ENCODE peak calls at places on chromosome 14, in seven cellular contexts. A is stomach, J is breast epithelium, T is sigmoid colon, S is endothelial cell of umbilical vein, G is thyroid gland, I is heart left ventricle. Q is an unnamed sample.

GRCh38 chr14:103194256-103195045 is 71.2 kb downstream of the TNFAIP2 start:
- DNase-seq in S (no peak), G (peak; percentile 48), J (no peak), I (no peak), A (no peak), T (peak; percentile 73), Q (no peak)

GRCh38 chr14:36426836-36427235 is 93.2 kb downstream of the NKX2-1 start:
- DNase-seq in S (no peak), J (no peak), I (no peak), T (no peak), A (no peak), G (peak; percentile 49), Q (no peak)

GRCh38 chr14:22002860-22003284 is 329.3 kb upstream of the OR4E1 start:
- DNase-seq in A (no peak), S (no peak), G (peak; percentile 18), J (no peak), I (no peak), T (no peak), Q (no peak)

GRCh38 chr14:20684662-20685456 is 499 bp downstream of the RNASE4 start:
- DNase-seq in G (peak; percentile 13), I (no peak), A (peak; percentile 46), T (peak; percentile 88), S (no peak), J (peak; percentile 45), Q (peak; percentile 62)

GRCh38 chr14:31950760-31951637 is 126.1 kb upstream of the ARHGAP5 start:
- DNase-seq in I (peak; percentile 66), A (peak; percentile 64), T (no peak), J (no peak), G (peak; percentile 14), S (no peak), Q (peak; percentile 62)

GRCh38 chr14:42884100-42884499 is 1277.4 kb downstream of the LRFN5 start:
- DNase-seq in G (no peak), S (no peak), T (no peak), I (no peak), J (no peak), A (no peak), Q (no peak)

GRCh38 chr14:80504781-80505180 is 293.5 kb upstream of the DIO2 start:
- DNase-seq in A (no peak), S (no peak), I (no peak), T (no peak), G (no peak), J (no peak), Q (no peak)

GRCh38 chr14:72741836-72742681 is 151.8 kb downstream of the DPF3 start:
- DNase-seq in I (peak; percentile 8), G (no peak), T (no peak), J (no peak), A (peak; percentile 13), S (peak; percentile 46), Q (no peak)

GRCh38 chr14:100438271-100438670 is 115.1 kb downstream of the SLC25A47 start:
- DNase-seq in S (no peak), A (no peak), I (no peak), J (no peak), T (no peak), G (no peak), Q (no peak)

DNA sequence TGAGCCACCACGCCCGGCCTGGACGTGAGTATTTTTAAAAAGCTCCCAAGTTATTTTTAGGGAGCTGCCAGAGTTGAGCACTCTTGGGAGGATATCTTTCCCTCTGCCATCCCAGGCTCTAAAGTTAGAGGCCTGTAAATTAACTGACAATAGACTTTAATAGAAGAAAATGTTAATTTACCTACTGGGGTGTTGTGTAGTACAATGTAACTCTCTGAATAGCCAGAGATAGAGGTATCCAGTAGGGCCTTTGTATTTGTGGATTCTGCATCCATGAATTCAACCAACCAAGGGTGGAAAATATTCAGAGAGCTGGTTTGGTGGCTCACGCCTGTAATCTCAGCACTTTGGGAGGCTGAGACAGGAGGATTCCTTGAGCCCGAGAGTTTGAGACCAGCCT is 7.6 kb upstream of the PIGH start:
- DNase-seq in I (no peak), T (no peak), G (no peak), A (no peak), J (no peak), S (no peak), Q (no peak)
- H3K4me1 ChIP-seq in I (no peaks in the 10 kb centered on the region), T (no peaks in the 10 kb centered on the region), G (no peaks in the 10 kb centered on the region), A (no peaks in the 10 kb centered on the region), J (no peaks in the 10 kb centered on the region), S (no peaks in the 10 kb centered on the region), Q (no peaks in the 10 kb centered on the region)

DNA sequence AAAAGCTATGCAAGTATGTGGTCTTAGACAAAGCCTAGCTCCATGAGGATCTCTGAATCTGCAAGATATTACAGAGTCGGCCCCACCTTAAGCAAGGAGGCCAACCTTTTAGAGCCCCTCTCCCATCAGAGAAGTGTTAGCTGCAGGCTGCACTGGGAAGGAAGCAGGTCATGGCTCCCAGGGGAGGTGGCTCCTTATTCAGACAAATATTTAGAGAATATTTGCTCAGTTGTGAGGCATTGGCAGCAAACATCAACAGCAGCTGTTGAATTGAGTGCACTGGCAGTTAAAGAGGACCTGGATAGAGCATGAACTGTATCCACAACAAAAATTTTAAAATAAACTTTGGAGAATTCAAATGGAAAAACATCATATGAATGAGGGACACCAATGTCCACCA is 44.7 kb downstream of the FSCB start:
- DNase-seq in G (no peak), S (no peak), I (no peak), T (no peak), J (no peak), A (no peak), Q (no peak)
- TF ChIP-seq POLR2A in G (no peak), S (no peak), I (no peak), T (no peak), J (no peak), A (no peak), Q (no peak)

DNA sequence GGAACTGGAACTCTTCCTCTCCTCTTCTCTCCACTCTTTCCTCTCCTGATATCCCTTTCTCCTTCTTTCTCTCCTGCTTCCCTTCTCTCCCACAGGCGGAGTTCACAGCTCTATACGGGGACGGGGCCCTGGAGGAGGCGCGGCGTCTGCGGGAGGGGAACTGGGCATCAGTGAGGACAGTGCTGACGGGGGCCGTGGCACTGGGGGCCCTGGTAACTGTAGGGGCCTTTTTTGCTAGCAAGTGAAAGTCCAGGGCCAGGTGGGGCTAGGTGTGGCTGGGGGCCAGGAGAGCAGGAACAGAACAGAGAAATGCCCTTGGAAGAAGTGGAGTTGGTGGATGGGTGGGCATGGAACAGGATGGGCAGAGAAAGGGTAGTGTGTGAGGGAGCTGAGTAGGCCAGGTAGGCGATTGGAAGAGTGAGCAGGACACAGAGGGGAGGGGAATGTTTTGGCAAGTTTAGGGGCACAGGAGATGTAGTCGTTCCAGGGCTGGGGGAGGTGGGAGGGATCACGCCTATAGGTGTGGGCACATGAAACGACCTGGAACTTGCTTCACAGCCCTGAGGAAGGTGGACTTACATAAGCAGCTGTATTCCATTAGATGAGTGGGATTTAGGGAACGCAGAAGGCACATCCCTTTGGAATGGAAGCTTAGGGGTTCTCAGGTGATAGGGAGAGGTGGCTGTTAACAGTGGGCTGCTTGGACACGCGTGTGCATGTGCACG is 2.2 kb downstream of the BCL2L2 start:
- DNase-seq in J (peak; percentile 10), S (no peak), I (no peak), T (no peak), G (no peak), A (no peak), Q (no peak)
- H3K4me1 ChIP-seq in J (peaks cover 38% of the 10 kb centered on the region), S (peaks cover 25% of the 10 kb centered on the region), I (peaks cover 20% of the 10 kb centered on the region), T (peaks cover 46% of the 10 kb centered on the region), G (peaks cover 25% of the 10 kb centered on the region), A (peaks cover 53% of the 10 kb centered on the region), Q (no peaks in the 10 kb centered on the region)

GRCh38 chr14:61280526-61281185 is 482 bp downstream of the TMEM30B start:
- DNase-seq in S (peak; percentile 86), T (no peak), J (peak; percentile 37), A (peak; percentile 74), I (peak; percentile 56), G (peak; percentile 73), Q (peak; percentile 22)
- TF ChIP-seq POLR2A in S (peak; percentile 33), T (no peak), J (no peak), A (no peak), I (no peak), G (peak; percentile 65), Q (no peak)

GRCh38 chr14:61213116-61213720 is 67.9 kb downstream of the TMEM30B start:
- DNase-seq in J (no peak), A (no peak), I (no peak), T (no peak), G (no peak), S (no peak), Q (no peak)

GRCh38 chr14:61211476-61212262 is 69.5 kb downstream of the TMEM30B start:
- DNase-seq in G (no peak), J (no peak), I (no peak), S (no peak), T (no peak), A (no peak), Q (no peak)

GRCh38 chr14:61212546-61212945 is 68.6 kb downstream of the TMEM30B start:
- DNase-seq in J (no peak), A (no peak), S (no peak), I (no peak), T (no peak), G (no peak), Q (no peak)

GRCh38 chr14:61215222-61216010 is 65.7 kb downstream of the TMEM30B start:
- DNase-seq in T (no peak), A (no peak), S (no peak), I (no peak), G (no peak), J (no peak), Q (no peak)

DNA sequence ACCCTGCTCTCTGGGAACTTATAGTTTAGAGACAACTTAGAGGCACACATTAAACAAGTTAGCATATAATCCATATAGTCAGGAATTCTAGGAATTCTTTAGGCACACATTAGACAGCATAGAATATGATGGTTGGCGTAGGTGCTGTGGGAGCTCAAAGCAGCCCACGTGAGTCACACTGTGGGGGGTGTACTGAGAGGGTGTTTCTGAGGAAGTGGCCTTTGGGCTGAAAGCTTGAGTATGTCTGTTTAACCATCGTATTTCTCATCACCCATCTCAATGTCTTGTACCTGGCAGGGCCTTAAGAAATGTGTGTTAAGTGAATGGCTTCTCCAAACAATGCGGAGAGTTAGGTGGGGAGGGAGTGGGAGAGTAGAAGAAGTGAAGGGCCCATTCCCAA is 67.2 kb downstream of the TMEM30B start:
- DNase-seq in J (no peak), G (no peak), S (no peak), I (no peak), A (no peak), T (no peak), Q (no peak)
- H3K4me1 ChIP-seq in J (no peaks in the 10 kb centered on the region), G (peaks cover 7% of the 10 kb centered on the region), S (no peaks in the 10 kb centered on the region), I (no peaks in the 10 kb centered on the region), A (no peaks in the 10 kb centered on the region), T (no peaks in the 10 kb centered on the region), Q (no peaks in the 10 kb centered on the region)

DNA sequence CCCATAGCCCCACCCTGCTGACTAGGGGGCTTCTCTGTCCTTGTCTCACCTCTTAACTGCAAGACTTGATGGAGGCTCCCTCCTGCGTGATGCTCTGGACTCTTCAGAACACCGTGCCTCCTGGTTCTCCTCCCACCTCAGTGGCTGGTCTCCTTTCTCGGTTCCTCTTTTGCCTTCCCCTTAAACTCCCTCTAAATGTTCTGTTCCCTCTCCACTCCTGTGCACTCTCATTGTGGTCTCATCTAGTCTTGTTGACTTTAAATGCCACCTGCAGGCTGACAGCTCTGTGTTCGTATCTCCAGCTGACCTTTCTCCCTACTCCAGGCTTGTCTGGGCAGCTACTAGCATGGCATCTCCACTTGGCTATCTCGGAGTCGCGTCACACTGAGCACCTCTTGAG is 28.3 kb downstream of the DYNC1H1 start:
- DNase-seq in S (no peak), J (no peak), G (no peak), A (no peak), I (no peak), T (no peak), Q (no peak)
- TF ChIP-seq POLR2A in S (no peak), J (no peak), G (no peak), A (no peak), I (no peak), T (no peak), Q (no peak)

Q was measured in uterus.